ENCODE peak calls at places on chromosome 11, in nine cellular contexts. C is effector CD8-positive, alpha-beta T cell; X is lung microvascular endothelial cell; N is HTR-8/SVneo; B is NCI-H1105; M is upper lobe of right lung; I is HS-5; Z is dorsolateral prefrontal cortex; G is HCT116. F is an unnamed sample.

GRCh38 chr11:130031056-130031455 is 28.4 kb upstream of the PRDM10 start:
- DNase-seq in Z (no peak), G (no peak), N (no peak), C (no peak), M (no peak), I (no peak), X (no peak), B (no peak), F (no peak)

GRCh38 chr11:124896071-124896750 is 1.5 kb downstream of the ROBO4 start:
- DNase-seq in Z (no peak), G (no peak), N (no peak), M (no peak), X (no peak), B (no peak), C (no peak), I (no peak), F (no peak)

GRCh38 chr11:76444065-76444383 is 794 bp upstream of the EMSY start:
- DNase-seq in B (no peak), Z (no peak), N (no peak), C (no peak), I (no peak), G (no peak), X (no peak), M (no peak), F (no peak)

GRCh38 chr11:107988397-107989158 is 20.1 kb upstream of the CUL5 start:
- DNase-seq in M (no peak), C (no peak), G (no peak), I (no peak), Z (no peak), N (no peak), X (no peak), B (no peak), F (no peak)

GRCh38 chr11:34976496-34976895 is 60.1 kb downstream of the PDHX start:
- DNase-seq in Z (no peak), C (no peak), M (no peak), G (no peak), X (peak; percentile 10), B (no peak), N (no peak), I (no peak), F (peak; percentile 41)

GRCh38 chr11:69378303-69379141 is 84.6 kb downstream of the MYEOV start:
- DNase-seq in G (no peak), C (no peak), I (no peak), N (no peak), Z (no peak), X (no peak), B (no peak), M (peak; percentile 56), F (no peak)

GRCh38 chr11:129732926-129733325 is 82.7 kb upstream of the TMEM45B start:
- DNase-seq in C (no peak), M (no peak), Z (no peak), I (no peak), X (no peak), B (no peak), G (no peak), N (no peak), F (no peak)

GRCh38 chr11:44400431-44400830 is 90.5 kb upstream of the ALX4 start:
- DNase-seq in N (no peak), I (no peak), C (no peak), G (no peak), X (no peak), B (no peak), M (no peak), Z (no peak), F (no peak)

GRCh38 chr11:70432580-70432979 is 34.3 kb downstream of the CTTN start:
- DNase-seq in G (no peak), C (no peak), B (no peak), M (no peak), I (no peak), X (no peak), N (no peak), Z (no peak), F (no peak)

GRCh38 chr11:875769-876301 is 33.2 kb downstream of the TSPAN4 start:
- DNase-seq in G (no peak), M (no peak), B (no peak), X (no peak), N (no peak), I (no peak), Z (no peak), C (no peak), F (no peak)

GRCh38 chr11:74611369-74611861 is 19.0 kb downstream of the POLD3 start:
- DNase-seq in M (no peak), B (no peak), X (peak; percentile 75), G (peak; percentile 33), C (no peak), N (no peak), Z (no peak), I (peak; percentile 55), F (peak; percentile 46)

GRCh38 chr11:46119352-46120216 is 1.7 kb downstream of the PHF21A start:
- DNase-seq in B (peak; percentile 15), M (peak; percentile 68), G (no peak), N (peak; percentile 28), Z (no peak), C (peak; percentile 32), I (no peak), X (peak; percentile 70), F (peak; percentile 48)

GRCh38 chr11:78244080-78244479 is 55.4 kb downstream of the USP35 start:
- DNase-seq in X (no peak), Z (no peak), C (no peak), I (no peak), B (no peak), M (no peak), G (no peak), N (no peak), F (no peak)

GRCh38 chr11:1040428-1041148 is 4.1 kb upstream of the MUC6 start:
- DNase-seq in X (no peak), M (no peak), I (no peak), C (no peak), N (no peak), B (no peak), Z (no peak), G (no peak), F (no peak)

GRCh38 chr11:71947498-71947897 is 18.7 kb downstream of the RNF121 start:
- DNase-seq in X (no peak), G (no peak), B (no peak), I (no peak), M (no peak), Z (no peak), C (no peak), N (no peak), F (no peak)

GRCh38 chr11:17403977-17404759 is 15.7 kb upstream of the KCNJ11 start:
- DNase-seq in B (no peak), M (no peak), C (no peak), G (no peak), Z (no peak), X (no peak), N (no peak), I (peak; percentile 20), F (no peak)

GRCh38 chr11:12001152-12001551 is 7.3 kb downstream of the DKK3 start:
- DNase-seq in N (no peak), G (no peak), X (no peak), C (no peak), B (peak; percentile 82), I (no peak), M (no peak), Z (no peak), F (no peak)

GRCh38 chr11:119918356-119918755 is 189.4 kb upstream of the NECTIN1 start:
- DNase-seq in N (no peak), I (no peak), C (no peak), Z (no peak), B (no peak), X (no peak), M (no peak), G (no peak), F (no peak)

GRCh38 chr11:131537196-131537595 is 166.8 kb downstream of the NTM start:
- DNase-seq in G (no peak), C (no peak), B (no peak), X (no peak), Z (no peak), M (no peak), I (no peak), N (no peak), F (no peak)

GRCh38 chr11:35838071-35838470 is 105.8 kb upstream of the LDLRAD3 start:
- DNase-seq in G (no peak), X (no peak), B (no peak), I (no peak), M (no peak), Z (no peak), N (no peak), C (no peak), F (no peak)

GRCh38 chr11:66637557-66638176 is 836 bp upstream of the RBM4 start:
- DNase-seq in Z (no peak), C (no peak), N (no peak), I (no peak), G (no peak), B (no peak), X (no peak), M (no peak), F (no peak)

GRCh38 chr11:37088573-37088910 is 490.5 kb upstream of the RAG2 start:
- DNase-seq in I (no peak), B (no peak), X (no peak), N (no peak), M (no peak), Z (no peak), C (no peak), G (no peak), F (no peak)

GRCh38 chr11:119206512-119207299 is 567 bp downstream of the CBL start:
- DNase-seq in N (no peak), M (peak; percentile 90), X (peak; percentile 38), B (peak; percentile 50), Z (peak; percentile 30), I (no peak), G (no peak), C (peak; percentile 41), F (no peak)

GRCh38 chr11:69818243-69819108 is 740 bp downstream of the FGF3 start:
- DNase-seq in G (no peak), B (no peak), X (no peak), C (no peak), I (no peak), Z (no peak), M (no peak), N (no peak), F (no peak)

GRCh38 chr11:73766763-73767162 is 5.9 kb upstream of the RAB6A start:
- DNase-seq in G (no peak), B (no peak), Z (no peak), N (no peak), M (no peak), I (no peak), X (no peak), C (no peak), F (no peak)

F was measured in endothelial cell of umbilical vein.